ENCODE peak calls at places on chromosomes 2 and 18, in nine cellular contexts. One of them, this sample, is unnamed.

GRCh38 chr2:118300807-118301206 is 212.5 kb downstream of the INSIG2 start:
- DNase-seq in AG08396: no peak
- DNase-seq in LoVo: no peak
- DNase-seq in adrenal gland: no peak
- DNase-seq in activated CD8-positive, alpha-beta memory T cell treated with anti-CD3 and anti-CD28 coated beads for 24 hours: no peak
- DNase-seq in HCT116: no peak
- DNase-seq in Panc1: no peak
- DNase-seq in stimulated activated CD4-positive, alpha-beta T cell treated with anti-CD3 and anti-CD28 coated beads, Interleukin-1b, Interleukin-23, amount 100 ng/mL, for 4 hours: no peak
- DNase-seq in dermis microvascular lymphatic vessel endothelial cell: no peak
- DNase-seq in this sample: no peak

GRCh38 chr2:33034784-33035183 is 88.0 kb downstream of the LTBP1 start:
- DNase-seq in AG08396: peak
- DNase-seq in LoVo: no peak
- DNase-seq in adrenal gland: no peak
- DNase-seq in activated CD8-positive, alpha-beta memory T cell treated with anti-CD3 and anti-CD28 coated beads for 24 hours: no peak
- DNase-seq in HCT116: no peak
- DNase-seq in Panc1: no peak
- DNase-seq in stimulated activated CD4-positive, alpha-beta T cell treated with anti-CD3 and anti-CD28 coated beads, Interleukin-1b, Interleukin-23, amount 100 ng/mL, for 4 hours: no peak
- DNase-seq in dermis microvascular lymphatic vessel endothelial cell: peak
- DNase-seq in this sample: no peak

GRCh38 chr2:85601771-85602475 is 575 bp downstream of the TMEM150A start:
- DNase-seq in AG08396: peak
- DNase-seq in LoVo: no peak
- DNase-seq in adrenal gland: peak
- DNase-seq in activated CD8-positive, alpha-beta memory T cell treated with anti-CD3 and anti-CD28 coated beads for 24 hours: no peak
- DNase-seq in HCT116: no peak
- DNase-seq in Panc1: no peak
- DNase-seq in stimulated activated CD4-positive, alpha-beta T cell treated with anti-CD3 and anti-CD28 coated beads, Interleukin-1b, Interleukin-23, amount 100 ng/mL, for 4 hours: no peak
- DNase-seq in dermis microvascular lymphatic vessel endothelial cell: no peak
- DNase-seq in this sample: no peak

GRCh38 chr18:449374-449773 is 51.1 kb downstream of the COLEC12 start:
- DNase-seq in AG08396: no peak
- DNase-seq in LoVo: no peak
- DNase-seq in adrenal gland: no peak
- DNase-seq in activated CD8-positive, alpha-beta memory T cell treated with anti-CD3 and anti-CD28 coated beads for 24 hours: no peak
- DNase-seq in HCT116: peak
- DNase-seq in Panc1: no peak
- DNase-seq in stimulated activated CD4-positive, alpha-beta T cell treated with anti-CD3 and anti-CD28 coated beads, Interleukin-1b, Interleukin-23, amount 100 ng/mL, for 4 hours: no peak
- DNase-seq in dermis microvascular lymphatic vessel endothelial cell: peak
- DNase-seq in this sample: peak

GRCh38 chr2:46535360-46535759 is 56.0 kb downstream of the TMEM247 start:
- DNase-seq in AG08396: no peak
- DNase-seq in LoVo: no peak
- DNase-seq in adrenal gland: no peak
- DNase-seq in activated CD8-positive, alpha-beta memory T cell treated with anti-CD3 and anti-CD28 coated beads for 24 hours: no peak
- DNase-seq in HCT116: no peak
- DNase-seq in Panc1: no peak
- DNase-seq in stimulated activated CD4-positive, alpha-beta T cell treated with anti-CD3 and anti-CD28 coated beads, Interleukin-1b, Interleukin-23, amount 100 ng/mL, for 4 hours: no peak
- DNase-seq in dermis microvascular lymphatic vessel endothelial cell: no peak
- DNase-seq in this sample: no peak

GRCh38 chr2:46643493-46643892 is 164.1 kb downstream of the TMEM247 start:
- DNase-seq in AG08396: no peak
- DNase-seq in LoVo: no peak
- DNase-seq in adrenal gland: no peak
- DNase-seq in activated CD8-positive, alpha-beta memory T cell treated with anti-CD3 and anti-CD28 coated beads for 24 hours: no peak
- DNase-seq in HCT116: no peak
- DNase-seq in Panc1: no peak
- DNase-seq in stimulated activated CD4-positive, alpha-beta T cell treated with anti-CD3 and anti-CD28 coated beads, Interleukin-1b, Interleukin-23, amount 100 ng/mL, for 4 hours: no peak
- DNase-seq in dermis microvascular lymphatic vessel endothelial cell: no peak
- DNase-seq in this sample: no peak

GRCh38 chr2:241235859-241236593 is 47.5 kb downstream of the ANO7 start:
- DNase-seq in AG08396: no peak
- DNase-seq in LoVo: no peak
- DNase-seq in adrenal gland: peak
- DNase-seq in activated CD8-positive, alpha-beta memory T cell treated with anti-CD3 and anti-CD28 coated beads for 24 hours: no peak
- DNase-seq in HCT116: no peak
- DNase-seq in Panc1: no peak
- DNase-seq in stimulated activated CD4-positive, alpha-beta T cell treated with anti-CD3 and anti-CD28 coated beads, Interleukin-1b, Interleukin-23, amount 100 ng/mL, for 4 hours: no peak
- DNase-seq in dermis microvascular lymphatic vessel endothelial cell: no peak
- DNase-seq in this sample: no peak

GRCh38 chr2:8889978-8890377 is 52.6 kb upstream of the KIDINS220 start:
- DNase-seq in AG08396: no peak
- DNase-seq in LoVo: no peak
- DNase-seq in adrenal gland: no peak
- DNase-seq in activated CD8-positive, alpha-beta memory T cell treated with anti-CD3 and anti-CD28 coated beads for 24 hours: no peak
- DNase-seq in HCT116: no peak
- DNase-seq in Panc1: no peak
- DNase-seq in stimulated activated CD4-positive, alpha-beta T cell treated with anti-CD3 and anti-CD28 coated beads, Interleukin-1b, Interleukin-23, amount 100 ng/mL, for 4 hours: no peak
- DNase-seq in dermis microvascular lymphatic vessel endothelial cell: no peak
- DNase-seq in this sample: no peak

GRCh38 chr2:98822301-98823164 is 91.6 kb upstream of the MGAT4A start:
- DNase-seq in AG08396: no peak
- DNase-seq in LoVo: no peak
- DNase-seq in adrenal gland: peak
- DNase-seq in activated CD8-positive, alpha-beta memory T cell treated with anti-CD3 and anti-CD28 coated beads for 24 hours: peak
- DNase-seq in HCT116: no peak
- DNase-seq in Panc1: no peak
- DNase-seq in stimulated activated CD4-positive, alpha-beta T cell treated with anti-CD3 and anti-CD28 coated beads, Interleukin-1b, Interleukin-23, amount 100 ng/mL, for 4 hours: peak
- DNase-seq in dermis microvascular lymphatic vessel endothelial cell: no peak
- DNase-seq in this sample: no peak

GRCh38 chr2:111617299-111617803 is 266.6 kb downstream of the ANAPC1 start:
- DNase-seq in AG08396: no peak
- DNase-seq in LoVo: peak
- DNase-seq in adrenal gland: no peak
- DNase-seq in activated CD8-positive, alpha-beta memory T cell treated with anti-CD3 and anti-CD28 coated beads for 24 hours: no peak
- DNase-seq in HCT116: peak
- DNase-seq in Panc1: no peak
- DNase-seq in stimulated activated CD4-positive, alpha-beta T cell treated with anti-CD3 and anti-CD28 coated beads, Interleukin-1b, Interleukin-23, amount 100 ng/mL, for 4 hours: no peak
- DNase-seq in dermis microvascular lymphatic vessel endothelial cell: no peak
- DNase-seq in this sample: peak

GRCh38 chr2:166382-166781 is 97.5 kb downstream of the SH3YL1 start:
- DNase-seq in AG08396: no peak
- DNase-seq in LoVo: no peak
- DNase-seq in adrenal gland: no peak
- DNase-seq in activated CD8-positive, alpha-beta memory T cell treated with anti-CD3 and anti-CD28 coated beads for 24 hours: no peak
- DNase-seq in HCT116: no peak
- DNase-seq in Panc1: no peak
- DNase-seq in stimulated activated CD4-positive, alpha-beta T cell treated with anti-CD3 and anti-CD28 coated beads, Interleukin-1b, Interleukin-23, amount 100 ng/mL, for 4 hours: no peak
- DNase-seq in dermis microvascular lymphatic vessel endothelial cell: no peak
- DNase-seq in this sample: no peak

GRCh38 chr2:100321881-100322820 is at the start of gene LONRF2:
- DNase-seq in AG08396: peak
- DNase-seq in LoVo: no peak
- DNase-seq in adrenal gland: peak
- DNase-seq in activated CD8-positive, alpha-beta memory T cell treated with anti-CD3 and anti-CD28 coated beads for 24 hours: no peak
- DNase-seq in HCT116: no peak
- DNase-seq in Panc1: no peak
- DNase-seq in stimulated activated CD4-positive, alpha-beta T cell treated with anti-CD3 and anti-CD28 coated beads, Interleukin-1b, Interleukin-23, amount 100 ng/mL, for 4 hours: no peak
- DNase-seq in dermis microvascular lymphatic vessel endothelial cell: no peak
- DNase-seq in this sample: no peak

GRCh38 chr2:233074106-233074505 is 14.0 kb downstream of the INPP5D start:
- DNase-seq in AG08396: no peak
- DNase-seq in LoVo: no peak
- DNase-seq in adrenal gland: no peak
- DNase-seq in activated CD8-positive, alpha-beta memory T cell treated with anti-CD3 and anti-CD28 coated beads for 24 hours: peak
- DNase-seq in HCT116: no peak
- DNase-seq in Panc1: no peak
- DNase-seq in stimulated activated CD4-positive, alpha-beta T cell treated with anti-CD3 and anti-CD28 coated beads, Interleukin-1b, Interleukin-23, amount 100 ng/mL, for 4 hours: no peak
- DNase-seq in dermis microvascular lymphatic vessel endothelial cell: no peak
- DNase-seq in this sample: no peak

GRCh38 chr18:12749136-12749535 is 46.3 kb downstream of the PSMG2 start:
- DNase-seq in AG08396: no peak
- DNase-seq in LoVo: no peak
- DNase-seq in adrenal gland: no peak
- DNase-seq in activated CD8-positive, alpha-beta memory T cell treated with anti-CD3 and anti-CD28 coated beads for 24 hours: no peak
- DNase-seq in HCT116: no peak
- DNase-seq in Panc1: no peak
- DNase-seq in stimulated activated CD4-positive, alpha-beta T cell treated with anti-CD3 and anti-CD28 coated beads, Interleukin-1b, Interleukin-23, amount 100 ng/mL, for 4 hours: no peak
- DNase-seq in dermis microvascular lymphatic vessel endothelial cell: no peak
- DNase-seq in this sample: no peak